ENCODE peak calls at places on chromosomes 6 and 20, in nine cellular contexts. One of them, this sample, is unnamed.

GRCh38 chr6:44514085-44514484 is 126.6 kb downstream of the CDC5L start:
- DNase-seq in GM20000: no peak
- DNase-seq in AG08396: no peak
- DNase-seq in iPS-NIHi11: no peak
- DNase-seq in WTC11: no peak
- DNase-seq in SW 1271: no peak
- DNase-seq in NCI-H2081: no peak
- DNase-seq in H4: no peak
- DNase-seq in RWPE1: no peak
- DNase-seq in this sample: no peak

GRCh38 chr6:133202610-133203343 is 38.4 kb upstream of the EYA4 start:
- DNase-seq in GM20000: no peak
- DNase-seq in AG08396: no peak
- DNase-seq in iPS-NIHi11: no peak
- DNase-seq in WTC11: no peak
- DNase-seq in SW 1271: no peak
- DNase-seq in NCI-H2081: no peak
- DNase-seq in H4: no peak
- DNase-seq in RWPE1: no peak
- DNase-seq in this sample: no peak

GRCh38 chr6:44000164-44000842 is 126.9 kb downstream of the MRPL14 start:
- DNase-seq in GM20000: peak; percentile 82
- DNase-seq in AG08396: no peak
- DNase-seq in iPS-NIHi11: peak; percentile 45
- DNase-seq in WTC11: peak; percentile 36
- DNase-seq in SW 1271: no peak
- DNase-seq in NCI-H2081: no peak
- DNase-seq in H4: peak; percentile 86
- DNase-seq in RWPE1: no peak
- DNase-seq in this sample: peak; percentile 90

GRCh38 chr6:77245026-77245425 is 218.3 kb downstream of the HTR1B start:
- DNase-seq in GM20000: no peak
- DNase-seq in AG08396: no peak
- DNase-seq in iPS-NIHi11: no peak
- DNase-seq in WTC11: no peak
- DNase-seq in SW 1271: no peak
- DNase-seq in NCI-H2081: no peak
- DNase-seq in H4: no peak
- DNase-seq in RWPE1: no peak
- DNase-seq in this sample: no peak

GRCh38 chr6:168301648-168302398 is 17.8 kb downstream of the DACT2 start:
- DNase-seq in GM20000: no peak
- DNase-seq in AG08396: no peak
- DNase-seq in iPS-NIHi11: peak; percentile 48
- DNase-seq in WTC11: no peak
- DNase-seq in SW 1271: no peak
- DNase-seq in NCI-H2081: peak; percentile 30
- DNase-seq in H4: no peak
- DNase-seq in RWPE1: no peak
- DNase-seq in this sample: peak; percentile 75

GRCh38 chr6:119326291-119327005 is 23.1 kb downstream of the MAN1A1 start:
- DNase-seq in GM20000: no peak
- DNase-seq in AG08396: no peak
- DNase-seq in iPS-NIHi11: no peak
- DNase-seq in WTC11: no peak
- DNase-seq in SW 1271: no peak
- DNase-seq in NCI-H2081: no peak
- DNase-seq in H4: no peak
- DNase-seq in RWPE1: no peak
- DNase-seq in this sample: no peak

GRCh38 chr6:169839898-169840631 is 88.6 kb downstream of the ERMARD start:
- DNase-seq in GM20000: no peak
- DNase-seq in AG08396: no peak
- DNase-seq in iPS-NIHi11: no peak
- DNase-seq in WTC11: no peak
- DNase-seq in SW 1271: no peak
- DNase-seq in NCI-H2081: no peak
- DNase-seq in H4: no peak
- DNase-seq in RWPE1: no peak
- DNase-seq in this sample: no peak

GRCh38 chr6:101400341-101400740 is 6.8 kb downstream of the GRIK2 start:
- DNase-seq in GM20000: no peak
- DNase-seq in AG08396: no peak
- DNase-seq in iPS-NIHi11: no peak
- DNase-seq in WTC11: no peak
- DNase-seq in SW 1271: no peak
- DNase-seq in NCI-H2081: no peak
- DNase-seq in H4: no peak
- DNase-seq in RWPE1: no peak
- DNase-seq in this sample: no peak

GRCh38 chr6:164531745-164532144 is 777.7 kb downstream of the C6orf118 start:
- DNase-seq in GM20000: no peak
- DNase-seq in AG08396: no peak
- DNase-seq in iPS-NIHi11: no peak
- DNase-seq in WTC11: no peak
- DNase-seq in SW 1271: no peak
- DNase-seq in NCI-H2081: no peak
- DNase-seq in H4: no peak
- DNase-seq in RWPE1: peak; percentile 9
- DNase-seq in this sample: no peak

GRCh38 chr6:106724848-106725247 is 95.5 kb downstream of the QRSL1 start:
- DNase-seq in GM20000: no peak
- DNase-seq in AG08396: no peak
- DNase-seq in iPS-NIHi11: no peak
- DNase-seq in WTC11: no peak
- DNase-seq in SW 1271: no peak
- DNase-seq in NCI-H2081: no peak
- DNase-seq in H4: no peak
- DNase-seq in RWPE1: no peak
- DNase-seq in this sample: no peak

GRCh38 chr20:14710941-14711340 is 373.5 kb upstream of the FLRT3 start:
- DNase-seq in GM20000: no peak
- DNase-seq in AG08396: no peak
- DNase-seq in iPS-NIHi11: no peak
- DNase-seq in WTC11: no peak
- DNase-seq in SW 1271: no peak
- DNase-seq in NCI-H2081: no peak
- DNase-seq in H4: no peak
- DNase-seq in RWPE1: peak; percentile 38
- DNase-seq in this sample: no peak

GRCh38 chr6:143675946-143676345 is 1.8 kb upstream of the PHACTR2 start:
- DNase-seq in GM20000: no peak
- DNase-seq in AG08396: no peak
- DNase-seq in iPS-NIHi11: no peak
- DNase-seq in WTC11: no peak
- DNase-seq in SW 1271: no peak
- DNase-seq in NCI-H2081: no peak
- DNase-seq in H4: peak; percentile 48
- DNase-seq in RWPE1: no peak
- DNase-seq in this sample: no peak

GRCh38 chr6:151847064-151847463 is 39.6 kb downstream of the ESR1 start:
- DNase-seq in GM20000: no peak
- DNase-seq in AG08396: peak; percentile 17
- DNase-seq in iPS-NIHi11: peak; percentile 55
- DNase-seq in WTC11: peak; percentile 56
- DNase-seq in SW 1271: no peak
- DNase-seq in NCI-H2081: no peak
- DNase-seq in H4: peak; percentile 3
- DNase-seq in RWPE1: peak; percentile 28
- DNase-seq in this sample: no peak

GRCh38 chr20:36726168-36726567 is 19.7 kb downstream of the NDRG3 start:
- DNase-seq in GM20000: no peak
- DNase-seq in AG08396: no peak
- DNase-seq in iPS-NIHi11: no peak
- DNase-seq in WTC11: no peak
- DNase-seq in SW 1271: no peak
- DNase-seq in NCI-H2081: no peak
- DNase-seq in H4: no peak
- DNase-seq in RWPE1: no peak
- DNase-seq in this sample: no peak

GRCh38 chr6:41346435-41346834 is 11.0 kb downstream of the NCR2 start:
- DNase-seq in GM20000: no peak
- DNase-seq in AG08396: no peak
- DNase-seq in iPS-NIHi11: no peak
- DNase-seq in WTC11: no peak
- DNase-seq in SW 1271: no peak
- DNase-seq in NCI-H2081: no peak
- DNase-seq in H4: no peak
- DNase-seq in RWPE1: no peak
- DNase-seq in this sample: no peak

GRCh38 chr6:145148392-145149175 is 586.7 kb downstream of the EPM2A start:
- DNase-seq in GM20000: no peak
- DNase-seq in AG08396: peak; percentile 30
- DNase-seq in iPS-NIHi11: peak; percentile 19
- DNase-seq in WTC11: no peak
- DNase-seq in SW 1271: peak; percentile 53
- DNase-seq in NCI-H2081: no peak
- DNase-seq in H4: peak; percentile 75
- DNase-seq in RWPE1: peak; percentile 79
- DNase-seq in this sample: peak; percentile 60

GRCh38 chr20:63309261-63310071 is 16.5 kb downstream of the COL20A1 start:
- DNase-seq in GM20000: peak; percentile 77
- DNase-seq in AG08396: peak; percentile 85
- DNase-seq in iPS-NIHi11: peak; percentile 91
- DNase-seq in WTC11: peak; percentile 75
- DNase-seq in SW 1271: peak; percentile 45
- DNase-seq in NCI-H2081: no peak
- DNase-seq in H4: peak; percentile 27
- DNase-seq in RWPE1: peak; percentile 78
- DNase-seq in this sample: no peak

GRCh38 chr6:25449774-25450173 is 170.6 kb downstream of the CARMIL1 start:
- DNase-seq in GM20000: no peak
- DNase-seq in AG08396: no peak
- DNase-seq in iPS-NIHi11: peak; percentile 71
- DNase-seq in WTC11: peak; percentile 57
- DNase-seq in SW 1271: no peak
- DNase-seq in NCI-H2081: peak; percentile 79
- DNase-seq in H4: peak; percentile 8
- DNase-seq in RWPE1: no peak
- DNase-seq in this sample: peak; percentile 4

GRCh38 chr20:25217161-25218108 is 21.9 kb downstream of the ENTPD6 start:
- DNase-seq in GM20000: no peak
- DNase-seq in AG08396: no peak
- DNase-seq in iPS-NIHi11: no peak
- DNase-seq in WTC11: no peak
- DNase-seq in SW 1271: no peak
- DNase-seq in NCI-H2081: no peak
- DNase-seq in H4: no peak
- DNase-seq in RWPE1: no peak
- DNase-seq in this sample: no peak

GRCh38 chr20:10114598-10114997 is 79.8 kb downstream of the ANKEF1 start:
- DNase-seq in GM20000: no peak
- DNase-seq in AG08396: no peak
- DNase-seq in iPS-NIHi11: no peak
- DNase-seq in WTC11: no peak
- DNase-seq in SW 1271: no peak
- DNase-seq in NCI-H2081: no peak
- DNase-seq in H4: no peak
- DNase-seq in RWPE1: no peak
- DNase-seq in this sample: no peak

GRCh38 chr6:44667668-44668390 is 280.3 kb downstream of the CDC5L start:
- DNase-seq in GM20000: no peak
- DNase-seq in AG08396: no peak
- DNase-seq in iPS-NIHi11: peak; percentile 41
- DNase-seq in WTC11: peak; percentile 68
- DNase-seq in SW 1271: no peak
- DNase-seq in NCI-H2081: no peak
- DNase-seq in H4: peak; percentile 74
- DNase-seq in RWPE1: no peak
- DNase-seq in this sample: no peak

GRCh38 chr6:89037156-89037900 is 43.2 kb upstream of the PNRC1 start:
- DNase-seq in GM20000: no peak
- DNase-seq in AG08396: no peak
- DNase-seq in iPS-NIHi11: no peak
- DNase-seq in WTC11: no peak
- DNase-seq in SW 1271: no peak
- DNase-seq in NCI-H2081: no peak
- DNase-seq in H4: no peak
- DNase-seq in RWPE1: no peak
- DNase-seq in this sample: no peak

GRCh38 chr20:25281541-25281991 is 33.7 kb downstream of the PYGB start:
- DNase-seq in GM20000: peak; percentile 62
- DNase-seq in AG08396: no peak
- DNase-seq in iPS-NIHi11: no peak
- DNase-seq in WTC11: peak; percentile 6
- DNase-seq in SW 1271: no peak
- DNase-seq in NCI-H2081: peak; percentile 32
- DNase-seq in H4: no peak
- DNase-seq in RWPE1: no peak
- DNase-seq in this sample: peak; percentile 20

GRCh38 chr6:150212745-150213144 is 69.9 kb downstream of the PPP1R14C start:
- DNase-seq in GM20000: no peak
- DNase-seq in AG08396: no peak
- DNase-seq in iPS-NIHi11: no peak
- DNase-seq in WTC11: no peak
- DNase-seq in SW 1271: no peak
- DNase-seq in NCI-H2081: no peak
- DNase-seq in H4: no peak
- DNase-seq in RWPE1: no peak
- DNase-seq in this sample: peak; percentile 33

GRCh38 chr6:65004283-65004682 is 702.7 kb downstream of the EYS start:
- DNase-seq in GM20000: no peak
- DNase-seq in AG08396: no peak
- DNase-seq in iPS-NIHi11: no peak
- DNase-seq in WTC11: no peak
- DNase-seq in SW 1271: no peak
- DNase-seq in NCI-H2081: no peak
- DNase-seq in H4: no peak
- DNase-seq in RWPE1: no peak
- DNase-seq in this sample: no peak

GRCh38 chr6:160900031-160900430 is 91.5 kb upstream of the MAP3K4 start:
- DNase-seq in GM20000: no peak
- DNase-seq in AG08396: no peak
- DNase-seq in iPS-NIHi11: no peak
- DNase-seq in WTC11: no peak
- DNase-seq in SW 1271: no peak
- DNase-seq in NCI-H2081: no peak
- DNase-seq in H4: no peak
- DNase-seq in RWPE1: no peak
- DNase-seq in this sample: no peak

GRCh38 chr6:6319947-6320811 is at the start of gene F13A1:
- DNase-seq in GM20000: no peak
- DNase-seq in AG08396: no peak
- DNase-seq in iPS-NIHi11: peak; percentile 43
- DNase-seq in WTC11: peak; percentile 57
- DNase-seq in SW 1271: no peak
- DNase-seq in NCI-H2081: no peak
- DNase-seq in H4: no peak
- DNase-seq in RWPE1: no peak
- DNase-seq in this sample: no peak

GRCh38 chr6:115613488-115613887 is 447.2 kb downstream of the FRK start:
- DNase-seq in GM20000: no peak
- DNase-seq in AG08396: peak; percentile 45
- DNase-seq in iPS-NIHi11: no peak
- DNase-seq in WTC11: no peak
- DNase-seq in SW 1271: no peak
- DNase-seq in NCI-H2081: no peak
- DNase-seq in H4: peak; percentile 9
- DNase-seq in RWPE1: peak; percentile 32
- DNase-seq in this sample: no peak

GRCh38 chr6:135274561-135275293 is 93.6 kb downstream of the MYB start:
- DNase-seq in GM20000: peak; percentile 38
- DNase-seq in AG08396: no peak
- DNase-seq in iPS-NIHi11: no peak
- DNase-seq in WTC11: no peak
- DNase-seq in SW 1271: no peak
- DNase-seq in NCI-H2081: no peak
- DNase-seq in H4: no peak
- DNase-seq in RWPE1: no peak
- DNase-seq in this sample: no peak

GRCh38 chr6:155085582-155086253 is 90.6 kb downstream of the TIAM2 start:
- DNase-seq in GM20000: no peak
- DNase-seq in AG08396: no peak
- DNase-seq in iPS-NIHi11: no peak
- DNase-seq in WTC11: no peak
- DNase-seq in SW 1271: no peak
- DNase-seq in NCI-H2081: no peak
- DNase-seq in H4: no peak
- DNase-seq in RWPE1: peak; percentile 65
- DNase-seq in this sample: no peak

GRCh38 chr6:88641178-88641903 is 322.1 kb downstream of the RNGTT start:
- DNase-seq in GM20000: peak; percentile 50
- DNase-seq in AG08396: no peak
- DNase-seq in iPS-NIHi11: no peak
- DNase-seq in WTC11: no peak
- DNase-seq in SW 1271: no peak
- DNase-seq in NCI-H2081: no peak
- DNase-seq in H4: no peak
- DNase-seq in RWPE1: no peak
- DNase-seq in this sample: no peak

This sample was measured in DMS153.